ENCODE peak calls at places on chromosomes 7 and 10, in nine cellular contexts. One of them, this sample, is unnamed.

GRCh38 chr10:58651040-58651439 is 138.4 kb downstream of the BICC1 start:
- DNase-seq in GM23248: peak; percentile 40
- DNase-seq in activated naive CD8-positive, alpha-beta T cell treated with anti-CD3 and anti-CD28 coated beads, Interleukin-2, amount 50 U/mL, for 16 hours: no peak
- DNase-seq in HEK293T: no peak
- DNase-seq in stimulated activated CD8-positive, alpha-beta memory T cell treated with anti-CD3 and anti-CD28 coated beads, Interleukin-15, amount 100 ng/mL, for 24 hours: no peak
- DNase-seq in ovary: peak; percentile 40
- DNase-seq in epithelial cell of esophagus: no peak
- DNase-seq in GDM1: no peak
- DNase-seq in sciatic nerve: no peak
- DNase-seq in this sample: no peak

GRCh38 chr10:124732931-124733536 is 11.1 kb downstream of the FAM53B start:
- DNase-seq in ovary: peak; percentile 53
- DNase-seq in activated naive CD8-positive, alpha-beta T cell treated with anti-CD3 and anti-CD28 coated beads, Interleukin-2, amount 50 U/mL, for 16 hours: no peak
- DNase-seq in stimulated activated CD8-positive, alpha-beta memory T cell treated with anti-CD3 and anti-CD28 coated beads, Interleukin-15, amount 100 ng/mL, for 24 hours: no peak
- DNase-seq in HEK293T: no peak
- DNase-seq in GM23248: no peak
- DNase-seq in GDM1: no peak
- DNase-seq in sciatic nerve: peak; percentile 82
- DNase-seq in epithelial cell of esophagus: peak; percentile 81
- DNase-seq in this sample: no peak

GRCh38 chr10:34297551-34298370 is 517.3 kb downstream of the PARD3 start:
- DNase-seq in stimulated activated CD8-positive, alpha-beta memory T cell treated with anti-CD3 and anti-CD28 coated beads, Interleukin-15, amount 100 ng/mL, for 24 hours: no peak
- DNase-seq in HEK293T: no peak
- DNase-seq in epithelial cell of esophagus: no peak
- DNase-seq in GM23248: no peak
- DNase-seq in ovary: no peak
- DNase-seq in activated naive CD8-positive, alpha-beta T cell treated with anti-CD3 and anti-CD28 coated beads, Interleukin-2, amount 50 U/mL, for 16 hours: no peak
- DNase-seq in sciatic nerve: no peak
- DNase-seq in GDM1: no peak
- DNase-seq in this sample: no peak

GRCh38 chr10:43249962-43250624 is 16.8 kb downstream of the RASGEF1A start:
- DNase-seq in GM23248: no peak
- DNase-seq in sciatic nerve: peak; percentile 33
- DNase-seq in stimulated activated CD8-positive, alpha-beta memory T cell treated with anti-CD3 and anti-CD28 coated beads, Interleukin-15, amount 100 ng/mL, for 24 hours: no peak
- DNase-seq in ovary: peak; percentile 3
- DNase-seq in GDM1: no peak
- DNase-seq in HEK293T: no peak
- DNase-seq in epithelial cell of esophagus: peak; percentile 58
- DNase-seq in activated naive CD8-positive, alpha-beta T cell treated with anti-CD3 and anti-CD28 coated beads, Interleukin-2, amount 50 U/mL, for 16 hours: no peak
- DNase-seq in this sample: no peak

GRCh38 chr10:71252195-71252594 is 39.8 kb downstream of the UNC5B start:
- DNase-seq in ovary: no peak
- DNase-seq in epithelial cell of esophagus: no peak
- DNase-seq in activated naive CD8-positive, alpha-beta T cell treated with anti-CD3 and anti-CD28 coated beads, Interleukin-2, amount 50 U/mL, for 16 hours: no peak
- DNase-seq in sciatic nerve: no peak
- DNase-seq in GM23248: no peak
- DNase-seq in HEK293T: no peak
- DNase-seq in GDM1: no peak
- DNase-seq in stimulated activated CD8-positive, alpha-beta memory T cell treated with anti-CD3 and anti-CD28 coated beads, Interleukin-15, amount 100 ng/mL, for 24 hours: no peak
- DNase-seq in this sample: no peak

GRCh38 chr10:14009315-14010082 is 321.2 kb downstream of the FRMD4A start:
- DNase-seq in epithelial cell of esophagus: peak; percentile 60
- DNase-seq in GDM1: no peak
- DNase-seq in sciatic nerve: no peak
- DNase-seq in HEK293T: no peak
- DNase-seq in GM23248: peak; percentile 90
- DNase-seq in stimulated activated CD8-positive, alpha-beta memory T cell treated with anti-CD3 and anti-CD28 coated beads, Interleukin-15, amount 100 ng/mL, for 24 hours: no peak
- DNase-seq in ovary: no peak
- DNase-seq in activated naive CD8-positive, alpha-beta T cell treated with anti-CD3 and anti-CD28 coated beads, Interleukin-2, amount 50 U/mL, for 16 hours: peak; percentile 67
- DNase-seq in this sample: peak; percentile 36

GRCh38 chr7:35831208-35831607 is 30.4 kb downstream of the SEPTIN7 start:
- DNase-seq in GM23248: peak; percentile 25
- DNase-seq in sciatic nerve: no peak
- DNase-seq in epithelial cell of esophagus: no peak
- DNase-seq in HEK293T: no peak
- DNase-seq in stimulated activated CD8-positive, alpha-beta memory T cell treated with anti-CD3 and anti-CD28 coated beads, Interleukin-15, amount 100 ng/mL, for 24 hours: no peak
- DNase-seq in ovary: no peak
- DNase-seq in activated naive CD8-positive, alpha-beta T cell treated with anti-CD3 and anti-CD28 coated beads, Interleukin-2, amount 50 U/mL, for 16 hours: no peak
- DNase-seq in GDM1: no peak
- DNase-seq in this sample: no peak

GRCh38 chr10:27816305-27816704 is 70.7 kb upstream of the MKX start:
- DNase-seq in GDM1: no peak
- DNase-seq in ovary: no peak
- DNase-seq in stimulated activated CD8-positive, alpha-beta memory T cell treated with anti-CD3 and anti-CD28 coated beads, Interleukin-15, amount 100 ng/mL, for 24 hours: no peak
- DNase-seq in GM23248: no peak
- DNase-seq in epithelial cell of esophagus: no peak
- DNase-seq in activated naive CD8-positive, alpha-beta T cell treated with anti-CD3 and anti-CD28 coated beads, Interleukin-2, amount 50 U/mL, for 16 hours: no peak
- DNase-seq in HEK293T: no peak
- DNase-seq in sciatic nerve: no peak
- DNase-seq in this sample: no peak

GRCh38 chr7:28718523-28718922 is 239.6 kb downstream of the TRIL start:
- DNase-seq in epithelial cell of esophagus: no peak
- DNase-seq in activated naive CD8-positive, alpha-beta T cell treated with anti-CD3 and anti-CD28 coated beads, Interleukin-2, amount 50 U/mL, for 16 hours: no peak
- DNase-seq in ovary: no peak
- DNase-seq in sciatic nerve: no peak
- DNase-seq in GDM1: no peak
- DNase-seq in stimulated activated CD8-positive, alpha-beta memory T cell treated with anti-CD3 and anti-CD28 coated beads, Interleukin-15, amount 100 ng/mL, for 24 hours: no peak
- DNase-seq in HEK293T: no peak
- DNase-seq in GM23248: no peak
- DNase-seq in this sample: no peak